ENCODE peak calls at places on chromosomes 2 and 18, in four cellular contexts. One of them, this sample, is unnamed.

GRCh38 chr18:1499265-1499664 is 594.6 kb downstream of the ADCYAP1 start:
- DNase-seq in thoracic aorta: no peak
- DNase-seq in PC-3: peak; percentile 55
- DNase-seq in adrenal gland: no peak
- DNase-seq in this sample: no peak

GRCh38 chr18:57275111-57275510 is 77.2 kb upstream of the ST8SIA3 start:
- DNase-seq in thoracic aorta: no peak
- DNase-seq in PC-3: no peak
- DNase-seq in adrenal gland: no peak
- DNase-seq in this sample: no peak

GRCh38 chr2:240183370-240184197 is 43.1 kb upstream of the OTOS start:
- DNase-seq in thoracic aorta: no peak
- DNase-seq in PC-3: no peak
- DNase-seq in adrenal gland: no peak
- DNase-seq in this sample: no peak

GRCh38 chr2:181656450-181657261 is at the start of gene CERKL:
- DNase-seq in thoracic aorta: no peak
- DNase-seq in PC-3: peak; percentile 76
- DNase-seq in adrenal gland: no peak
- DNase-seq in this sample: peak; percentile 57

GRCh38 chr2:202023904-202024266 is 9.8 kb upstream of the FZD7 start:
- DNase-seq in thoracic aorta: no peak
- DNase-seq in PC-3: no peak
- DNase-seq in adrenal gland: no peak
- DNase-seq in this sample: peak; percentile 60

GRCh38 chr2:152682663-152683062 is 34.6 kb downstream of the PRPF40A start:
- DNase-seq in thoracic aorta: no peak
- DNase-seq in PC-3: no peak
- DNase-seq in adrenal gland: no peak
- DNase-seq in this sample: no peak

GRCh38 chr18:11040823-11041712 is 108.3 kb downstream of the PIEZO2 start:
- DNase-seq in thoracic aorta: no peak
- DNase-seq in PC-3: peak; percentile 65
- DNase-seq in adrenal gland: peak; percentile 65
- DNase-seq in this sample: peak; percentile 48

GRCh38 chr2:227477291-227477690 is 5.3 kb downstream of the AGFG1 start:
- DNase-seq in thoracic aorta: no peak
- DNase-seq in PC-3: peak; percentile 24
- DNase-seq in adrenal gland: no peak
- DNase-seq in this sample: no peak

GRCh38 chr18:7926526-7926925 is 359.4 kb downstream of the PTPRM start:
- DNase-seq in thoracic aorta: no peak
- DNase-seq in PC-3: peak; percentile 48
- DNase-seq in adrenal gland: no peak
- DNase-seq in this sample: no peak

GRCh38 chr18:13544953-13545352 is 181.4 kb downstream of the FAM210A start:
- DNase-seq in thoracic aorta: no peak
- DNase-seq in PC-3: no peak
- DNase-seq in adrenal gland: peak; percentile 25
- DNase-seq in this sample: no peak

GRCh38 chr2:235333076-235333475 is 160.8 kb upstream of the AGAP1 start:
- DNase-seq in thoracic aorta: no peak
- DNase-seq in PC-3: no peak
- DNase-seq in adrenal gland: no peak
- DNase-seq in this sample: no peak

GRCh38 chr2:65622499-65622898 is 190.1 kb upstream of the SPRED2 start:
- DNase-seq in thoracic aorta: no peak
- DNase-seq in PC-3: no peak
- DNase-seq in adrenal gland: no peak
- DNase-seq in this sample: no peak

GRCh38 chr2:150528861-150529801 is 41.7 kb upstream of the RND3 start:
- DNase-seq in thoracic aorta: no peak
- DNase-seq in PC-3: peak; percentile 92
- DNase-seq in adrenal gland: no peak
- DNase-seq in this sample: no peak

GRCh38 chr2:135667045-135667444 is 74.6 kb upstream of the UBXN4 start:
- DNase-seq in thoracic aorta: no peak
- DNase-seq in PC-3: no peak
- DNase-seq in adrenal gland: no peak
- DNase-seq in this sample: no peak

GRCh38 chr2:119463136-119463535 is 31.5 kb downstream of the TMEM37 start:
- DNase-seq in thoracic aorta: no peak
- DNase-seq in PC-3: peak; percentile 56
- DNase-seq in adrenal gland: no peak
- DNase-seq in this sample: no peak

GRCh38 chr18:3440340-3440739 is 9.6 kb upstream of the TGIF1 start:
- DNase-seq in thoracic aorta: no peak
- DNase-seq in PC-3: no peak
- DNase-seq in adrenal gland: no peak
- DNase-seq in this sample: no peak

GRCh38 chr18:76483780-76484179 is 11.3 kb downstream of the ZNF516 start:
- DNase-seq in thoracic aorta: no peak
- DNase-seq in PC-3: no peak
- DNase-seq in adrenal gland: no peak
- DNase-seq in this sample: no peak

GRCh38 chr2:66874411-66874810 is 439.5 kb downstream of the MEIS1 start:
- DNase-seq in thoracic aorta: no peak
- DNase-seq in PC-3: no peak
- DNase-seq in adrenal gland: no peak
- DNase-seq in this sample: no peak

GRCh38 chr2:45264227-45265225 is 255.3 kb upstream of the SIX2 start:
- DNase-seq in thoracic aorta: no peak
- DNase-seq in PC-3: peak; percentile 63
- DNase-seq in adrenal gland: peak; percentile 11
- DNase-seq in this sample: no peak

GRCh38 chr2:46323671-46324207 is 26.5 kb downstream of the EPAS1 start:
- DNase-seq in thoracic aorta: no peak
- DNase-seq in PC-3: no peak
- DNase-seq in adrenal gland: no peak
- DNase-seq in this sample: no peak

GRCh38 chr2:159094173-159094737 is 125.8 kb downstream of the TANC1 start:
- DNase-seq in thoracic aorta: peak; percentile 27
- DNase-seq in PC-3: no peak
- DNase-seq in adrenal gland: peak; percentile 73
- DNase-seq in this sample: peak; percentile 49

GRCh38 chr2:36382472-36382871 is 26.9 kb downstream of the CRIM1 start:
- DNase-seq in thoracic aorta: no peak
- DNase-seq in PC-3: no peak
- DNase-seq in adrenal gland: no peak
- DNase-seq in this sample: no peak

GRCh38 chr2:38474058-38474457 is 97.0 kb upstream of the ATL2 start:
- DNase-seq in thoracic aorta: no peak
- DNase-seq in PC-3: no peak
- DNase-seq in adrenal gland: no peak
- DNase-seq in this sample: no peak

GRCh38 chr2:116510117-116510671 is 1304.3 kb upstream of the DDX18 start:
- DNase-seq in thoracic aorta: no peak
- DNase-seq in PC-3: peak; percentile 73
- DNase-seq in adrenal gland: no peak
- DNase-seq in this sample: no peak

GRCh38 chr18:48002933-48003365 is 72.5 kb upstream of the SMAD2 start:
- DNase-seq in thoracic aorta: peak; percentile 43
- DNase-seq in PC-3: peak; percentile 77
- DNase-seq in adrenal gland: peak; percentile 97
- DNase-seq in this sample: peak; percentile 62

GRCh38 chr18:63225434-63225833 is 94.1 kb downstream of the BCL2 start:
- DNase-seq in thoracic aorta: no peak
- DNase-seq in PC-3: no peak
- DNase-seq in adrenal gland: no peak
- DNase-seq in this sample: no peak

GRCh38 chr2:170504820-170505145 is 210.4 kb upstream of the SP5 start:
- DNase-seq in thoracic aorta: no peak
- DNase-seq in PC-3: no peak
- DNase-seq in adrenal gland: no peak
- DNase-seq in this sample: no peak
- H3K27ac ChIP-seq in thoracic aorta: no peak overlapping the region
- H3K27ac ChIP-seq in PC-3: no peak overlapping the region
- H3K27ac ChIP-seq in adrenal gland: no peak overlapping the region
- H3K27ac ChIP-seq in this sample: peak overlapping the region; percentile 59

DNA sequence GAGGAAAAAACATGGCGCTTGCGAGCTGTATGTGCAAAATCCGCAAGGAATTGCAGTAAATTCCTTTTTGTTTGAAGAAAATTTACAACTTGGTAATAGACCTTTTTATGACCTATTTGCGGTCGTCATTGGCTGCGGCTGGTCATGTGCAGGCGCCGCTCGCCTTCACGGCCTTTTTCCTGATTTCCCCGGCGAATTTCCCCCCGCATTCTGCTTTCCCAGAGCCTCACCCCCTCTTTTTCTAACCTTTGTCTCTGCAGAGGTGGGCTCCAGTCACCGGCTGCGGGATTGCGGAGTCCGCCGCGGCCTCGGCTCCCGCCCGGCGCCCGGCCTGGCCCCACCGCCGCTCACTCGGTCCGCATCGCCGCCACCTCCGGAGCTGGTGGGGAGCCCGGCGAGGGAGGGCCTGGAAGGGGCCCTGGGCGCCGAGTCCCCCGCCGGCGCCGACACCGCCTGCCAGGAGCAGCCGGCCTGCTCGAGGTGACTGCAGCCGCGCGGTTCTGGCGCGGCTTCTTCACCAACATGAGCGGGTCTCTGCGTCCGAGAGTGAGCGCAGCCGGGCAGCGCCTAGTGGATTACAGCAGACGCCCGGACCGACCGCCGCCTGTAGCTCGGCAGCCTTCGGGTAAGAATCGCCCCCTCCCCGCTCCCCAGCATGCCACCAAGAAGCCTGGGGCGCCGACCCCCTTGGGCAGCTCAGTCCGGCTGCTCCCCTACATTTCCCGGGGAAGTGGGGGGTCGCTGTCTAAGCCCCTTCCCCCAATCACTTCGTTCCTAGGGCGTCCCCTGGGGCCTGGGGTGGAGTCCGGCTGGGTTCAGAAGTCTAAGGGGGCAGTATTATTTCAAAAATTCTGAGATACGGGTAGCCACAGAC is 7.1 kb downstream of the HOXD8 start:
- DNase-seq in thoracic aorta: no peak
- DNase-seq in PC-3: peak; percentile 56
- DNase-seq in adrenal gland: peak; percentile 73
- DNase-seq in this sample: no peak
- H3K4me3 ChIP-seq in thoracic aorta: peak overlapping the region; percentile 88
- H3K4me3 ChIP-seq in PC-3: peak overlapping the region; percentile 91
- H3K4me3 ChIP-seq in adrenal gland: peak overlapping the region; percentile 22
- H3K4me3 ChIP-seq in this sample: no peak overlapping the region

GRCh38 chr18:55522011-55522410 is 66.0 kb downstream of the TCF4 start:
- DNase-seq in thoracic aorta: no peak
- DNase-seq in PC-3: peak; percentile 46
- DNase-seq in adrenal gland: no peak
- DNase-seq in this sample: no peak
- TF ChIP-seq CTCF in thoracic aorta: no peak
- TF ChIP-seq CTCF in PC-3: peak; percentile 61
- TF ChIP-seq CTCF in adrenal gland: no peak
- TF ChIP-seq CTCF in this sample: no peak

DNA sequence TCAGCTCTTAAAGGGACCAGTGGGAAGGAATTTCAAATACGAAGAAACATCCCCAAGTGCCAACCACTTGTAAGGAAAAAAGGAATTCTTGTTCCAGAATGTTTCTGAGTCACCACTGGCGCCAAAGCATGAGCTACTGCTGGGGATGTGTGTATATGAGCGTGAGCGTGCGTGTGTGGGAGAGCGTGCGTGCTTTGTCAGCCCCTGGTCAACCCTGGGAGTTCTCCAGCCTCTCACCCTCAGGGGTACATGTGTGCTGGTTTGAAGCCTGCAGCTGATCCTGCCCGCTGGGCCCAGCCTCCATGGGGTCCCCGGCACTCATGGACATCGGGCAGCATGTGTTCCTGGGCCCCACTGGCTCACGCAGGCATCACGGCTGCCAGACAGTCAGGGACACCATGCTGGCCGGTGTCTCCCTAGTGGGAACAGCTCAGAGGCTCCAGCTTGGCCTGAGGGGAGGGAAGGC is 17.1 kb downstream of the HS6ST1 start:
- DNase-seq in thoracic aorta: peak; percentile 53
- DNase-seq in PC-3: no peak
- DNase-seq in adrenal gland: peak; percentile 76
- DNase-seq in this sample: no peak
- H3K27ac ChIP-seq in thoracic aorta: peak overlapping the region; percentile 62
- H3K27ac ChIP-seq in PC-3: no peak overlapping the region
- H3K27ac ChIP-seq in adrenal gland: peak overlapping the region; percentile 16
- H3K27ac ChIP-seq in this sample: no peak overlapping the region

DNA sequence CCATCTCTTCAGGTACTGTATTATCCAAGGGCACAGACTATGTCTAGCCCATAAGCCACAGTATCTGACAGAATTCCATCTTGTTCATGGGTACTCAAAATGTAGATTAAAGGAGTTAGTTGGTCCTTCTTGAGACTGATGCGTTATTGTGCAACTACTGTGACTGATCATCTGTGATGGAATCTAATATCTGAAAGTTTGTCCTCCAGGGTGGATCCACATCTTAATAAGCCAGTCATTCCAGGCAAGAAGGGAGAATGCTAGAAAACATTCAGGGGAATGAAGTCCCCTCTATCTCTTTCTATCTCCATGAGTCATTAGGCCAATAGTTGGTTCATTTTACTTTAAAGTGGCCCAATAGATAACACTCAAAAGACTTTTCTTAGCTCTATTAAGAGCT is 252.6 kb downstream of the EXOC6B start:
- DNase-seq in thoracic aorta: no peak
- DNase-seq in PC-3: no peak
- DNase-seq in adrenal gland: no peak
- DNase-seq in this sample: no peak
- H3K4me3 ChIP-seq in thoracic aorta: no peak overlapping the region
- H3K4me3 ChIP-seq in PC-3: no peak overlapping the region
- H3K4me3 ChIP-seq in adrenal gland: no peak overlapping the region
- H3K4me3 ChIP-seq in this sample: no peak overlapping the region

This sample was measured in lung.